ENCODE peak calls at places on chromosomes 11 and 22, in eight cellular contexts. H is left lung; D is bronchial epithelial cell; F is mesenchymal stem cell; A is fibroblast of pulmonary artery; K is ovary; O is naive thymus-derived CD4-positive, alpha-beta T cell; I is PC-9. M is an unnamed sample.

GRCh38 chr11:46669606-46670243 is 30.7 kb downstream of the ARHGAP1 start:
- DNase-seq in H (no peak), D (no peak), F (no peak), A (no peak), K (no peak), O (no peak), I (no peak), M (no peak)

GRCh38 chr22:32333769-32334639 is 23.7 kb upstream of the RFPL3 start:
- DNase-seq in H (no peak), D (no peak), F (no peak), A (no peak), K (no peak), O (no peak), I (no peak), M (no peak)

GRCh38 chr22:32058656-32059280 is 15.7 kb downstream of the SLC5A1 start:
- DNase-seq in H (no peak), D (no peak), F (peak), A (peak), K (no peak), O (no peak), I (no peak), M (no peak)

GRCh38 chr11:44456544-44457270 is 108.8 kb upstream of the CD82 start:
- DNase-seq in H (no peak), D (peak), F (no peak), A (no peak), K (no peak), O (no peak), I (no peak), M (no peak)

GRCh38 chr11:2990617-2991476 is 1.3 kb downstream of the NAP1L4 start:
- DNase-seq in H (no peak), D (peak), F (peak), A (no peak), K (no peak), O (peak), I (peak), M (no peak)

GRCh38 chr11:2673871-2674471 is 25.8 kb downstream of the KCNQ1OT1 start:
- DNase-seq in H (peak), D (no peak), F (no peak), A (no peak), K (peak), O (no peak), I (no peak), M (no peak)

GRCh38 chr22:32475428-32476010 is 908 bp downstream of the FBXO7 start:
- DNase-seq in H (peak), D (peak), F (no peak), A (peak), K (peak), O (no peak), I (peak), M (no peak)

GRCh38 chr22:32204856-32205722 is at the start of gene RFPL2:
- DNase-seq in H (no peak), D (peak), F (peak), A (peak), K (no peak), O (peak), I (no peak), M (no peak)

GRCh38 chr11:19679952-19680823 is 32.4 kb upstream of the NAV2 start:
- DNase-seq in H (peak), D (peak), F (peak), A (peak), K (peak), O (no peak), I (peak), M (peak)

GRCh38 chr22:37654556-37655251 is 3.8 kb upstream of the PDXP start:
- DNase-seq in H (no peak), D (no peak), F (no peak), A (no peak), K (no peak), O (no peak), I (no peak), M (no peak)

GRCh38 chr11:61026121-61027031 is 54.9 kb downstream of the CD6 start:
- DNase-seq in H (no peak), D (no peak), F (no peak), A (no peak), K (no peak), O (peak), I (no peak), M (no peak)

GRCh38 chr11:33734441-33735165 is 1.6 kb downstream of the CD59 start:
- DNase-seq in H (peak), D (peak), F (peak), A (peak), K (no peak), O (no peak), I (peak), M (no peak)

GRCh38 chr11:129815596-129816461 is at the start of gene TMEM45B:
- DNase-seq in H (peak), D (no peak), F (no peak), A (no peak), K (no peak), O (peak), I (peak), M (no peak)

GRCh38 chr11:96021901-96022650 is 98.2 kb upstream of the MTMR2 start:
- DNase-seq in H (no peak), D (no peak), F (no peak), A (no peak), K (no peak), O (no peak), I (no peak), M (no peak)

GRCh38 chr22:28605362-28605761 is 74.3 kb downstream of the TTC28 start:
- DNase-seq in H (no peak), D (no peak), F (no peak), A (no peak), K (no peak), O (no peak), I (no peak), M (no peak)

GRCh38 chr11:47720651-47721050 is 5.5 kb upstream of the AGBL2 start:
- DNase-seq in H (no peak), D (no peak), F (no peak), A (no peak), K (no peak), O (no peak), I (no peak), M (no peak)

GRCh38 chr11:70292863-70293262 is 22.4 kb downstream of the PPFIA1 start:
- DNase-seq in H (no peak), D (no peak), F (no peak), A (no peak), K (no peak), O (no peak), I (peak), M (no peak)

GRCh38 chr11:27471067-27471587 is 1.5 kb downstream of the LGR4 start:
- DNase-seq in H (no peak), D (no peak), F (peak), A (no peak), K (no peak), O (peak), I (peak), M (no peak)

GRCh38 chr22:38869663-38870062 is 2.4 kb downstream of the CBX6 start:
- DNase-seq in H (no peak), D (no peak), F (no peak), A (no peak), K (no peak), O (no peak), I (no peak), M (no peak)

GRCh38 chr11:102287963-102288744 is 29.1 kb upstream of the BIRC3 start:
- DNase-seq in H (no peak), D (peak), F (peak), A (peak), K (peak), O (peak), I (peak), M (no peak)

GRCh38 chr11:112770487-112770886 is 190.7 kb upstream of the NCAM1 start:
- DNase-seq in H (no peak), D (no peak), F (no peak), A (no peak), K (no peak), O (no peak), I (no peak), M (no peak)

GRCh38 chr11:2916114-2916891 is 12.9 kb downstream of the PHLDA2 start:
- DNase-seq in H (no peak), D (no peak), F (no peak), A (no peak), K (no peak), O (no peak), I (no peak), M (no peak)

GRCh38 chr11:35050596-35050995 is 88.4 kb upstream of the CD44 start:
- DNase-seq in H (no peak), D (no peak), F (peak), A (no peak), K (no peak), O (no peak), I (no peak), M (no peak)

GRCh38 chr22:30005213-30005857 is 74.9 kb upstream of the HORMAD2 start:
- DNase-seq in H (peak), D (peak), F (peak), A (peak), K (peak), O (peak), I (peak), M (no peak)

GRCh38 chr11:73154178-73154577 is 12.1 kb upstream of the FCHSD2 start:
- DNase-seq in H (no peak), D (no peak), F (no peak), A (no peak), K (no peak), O (peak), I (no peak), M (no peak)

GRCh38 chr22:45072322-45072903 is 62.6 kb upstream of the PHF21B start:
- DNase-seq in H (no peak), D (peak), F (peak), A (peak), K (no peak), O (no peak), I (peak), M (peak)

GRCh38 chr22:39960791-39961746 is 872 bp downstream of the TMA7B start:
- DNase-seq in H (peak), D (peak), F (peak), A (peak), K (no peak), O (no peak), I (no peak), M (no peak)

GRCh38 chr11:20000393-20001134 is 159.7 kb downstream of the DBX1 start:
- DNase-seq in H (peak), D (no peak), F (peak), A (no peak), K (peak), O (no peak), I (no peak), M (no peak)

GRCh38 chr22:20111045-20111688 is 4.7 kb upstream of the RANBP1 start:
- DNase-seq in H (no peak), D (peak), F (peak), A (peak), K (peak), O (no peak), I (no peak), M (no peak)

GRCh38 chr11:2669926-2670469 is 29.8 kb downstream of the KCNQ1OT1 start:
- DNase-seq in H (no peak), D (no peak), F (no peak), A (no peak), K (no peak), O (no peak), I (no peak), M (no peak)

GRCh38 chr11:114076974-114077373 is 17.5 kb downstream of the ZBTB16 start:
- DNase-seq in H (no peak), D (no peak), F (peak), A (no peak), K (no peak), O (no peak), I (no peak), M (no peak)

GRCh38 chr11:130798280-130798679 is 118.0 kb downstream of the SNX19 start:
- DNase-seq in H (no peak), D (peak), F (peak), A (peak), K (no peak), O (no peak), I (no peak), M (peak)

DNA sequence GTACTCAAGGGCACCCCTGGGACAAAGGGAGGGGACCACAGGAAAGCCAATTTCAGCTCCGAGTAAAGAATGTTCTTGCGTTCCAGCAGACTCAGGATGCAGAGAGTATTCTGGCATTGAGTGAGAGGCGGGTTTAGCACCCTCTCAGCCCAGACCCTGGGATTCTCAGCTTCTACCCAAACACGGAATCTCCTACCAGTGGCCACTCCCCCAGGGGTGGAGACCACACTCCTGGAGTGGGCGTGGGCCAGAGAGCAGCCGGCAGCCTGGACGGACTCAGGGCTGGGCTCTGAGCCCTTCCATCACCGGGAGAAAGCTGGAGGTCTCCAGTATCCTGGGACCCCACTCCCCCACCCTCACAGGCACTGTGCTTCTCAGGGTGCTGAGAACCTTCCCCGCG is 26.1 kb upstream of the TTLL12 start:
- DNase-seq in H (no peak), D (no peak), F (no peak), A (no peak), K (peak), O (no peak), I (no peak), M (no peak)
- H3K4me3 ChIP-seq in H (no peak), D (no peak), F (no peak), A (no peak), K (no peak), O (no peak), I (no peak), M (no peak)

GRCh38 chr11:120327311-120327710 is 2.2 kb downstream of the TLCD5 start:
- DNase-seq in H (no peak), D (no peak), F (no peak), A (no peak), K (no peak), O (no peak), I (no peak), M (no peak)

GRCh38 chr11:120326845-120327281 is 1.8 kb downstream of the TLCD5 start:
- DNase-seq in H (no peak), D (peak), F (peak), A (peak), K (no peak), O (no peak), I (no peak), M (no peak)

GRCh38 chr11:120329556-120329955 is 4.5 kb downstream of the TLCD5 start:
- DNase-seq in H (no peak), D (no peak), F (no peak), A (no peak), K (no peak), O (no peak), I (no peak), M (no peak)

GRCh38 chr11:120324932-120325810 is at the start of gene TLCD5:
- DNase-seq in H (peak), D (no peak), F (peak), A (peak), K (peak), O (no peak), I (peak), M (no peak)

GRCh38 chr11:120326228-120326627 is 1.1 kb downstream of the TLCD5 start:
- DNase-seq in H (no peak), D (no peak), F (peak), A (peak), K (no peak), O (no peak), I (no peak), M (no peak)
- H3K4me3 ChIP-seq in H (no peak), D (no peak), F (no peak), A (peak), K (peak), O (no peak), I (peak), M (no peak)

GRCh38 chr11:128684582-128685382 is 9.1 kb upstream of the FLI1 start:
- DNase-seq in H (no peak), D (no peak), F (no peak), A (no peak), K (no peak), O (no peak), I (no peak), M (no peak)
- H3K4me3 ChIP-seq in H (no peak), D (no peak), F (no peak), A (peak), K (no peak), O (peak), I (no peak), M (no peak)

GRCh38 chr11:93444671-93445073 is 98.5 kb downstream of the SMCO4 start:
- DNase-seq in H (no peak), D (peak), F (no peak), A (peak), K (no peak), O (no peak), I (peak), M (no peak)
- H3K4me3 ChIP-seq in H (no peak), D (no peak), F (no peak), A (no peak), K (no peak), O (no peak), I (no peak), M (no peak)

GRCh38 chr11:100473390-100473740 is 213.7 kb upstream of the ARHGAP42 start:
- DNase-seq in H (no peak), D (no peak), F (no peak), A (no peak), K (no peak), O (no peak), I (no peak), M (no peak)

GRCh38 chr11:100472727-100473389 is 214.2 kb upstream of the ARHGAP42 start:
- DNase-seq in H (no peak), D (no peak), F (no peak), A (no peak), K (no peak), O (no peak), I (no peak), M (no peak)

GRCh38 chr11:100469835-100470234 is 217.3 kb upstream of the ARHGAP42 start:
- DNase-seq in H (no peak), D (no peak), F (no peak), A (no peak), K (no peak), O (no peak), I (no peak), M (no peak)

GRCh38 chr11:100467821-100468508 is 219.1 kb upstream of the ARHGAP42 start:
- DNase-seq in H (no peak), D (no peak), F (peak), A (no peak), K (no peak), O (no peak), I (no peak), M (no peak)
- H3K4me3 ChIP-seq in H (no peak), D (no peak), F (no peak), A (no peak), K (no peak), O (no peak), I (no peak), M (no peak)

DNA sequence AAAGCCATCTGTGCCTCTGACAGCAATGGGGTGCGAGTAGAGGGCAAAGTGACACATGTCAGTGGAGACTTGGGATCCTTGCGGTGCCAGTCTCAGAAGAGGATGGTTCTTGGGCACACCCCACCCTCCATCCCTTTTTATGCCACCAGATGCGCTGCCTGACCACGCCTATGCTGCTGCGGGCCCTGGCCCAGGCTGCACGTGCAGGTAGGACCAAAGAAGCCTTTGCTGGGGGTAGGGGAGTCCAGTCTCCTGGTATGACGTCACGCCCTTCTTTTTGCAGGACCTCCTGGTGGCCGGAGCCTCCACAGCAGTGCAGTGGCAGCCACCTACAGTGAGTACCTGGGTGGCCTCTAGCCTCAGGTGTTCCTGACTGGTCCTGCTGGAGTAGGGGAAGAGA is 1.5 kb downstream of the NDUFS8 start:
- DNase-seq in H (no peak), D (no peak), F (no peak), A (no peak), K (no peak), O (no peak), I (no peak), M (no peak)
- H3K4me3 ChIP-seq in H (no peak), D (no peak), F (no peak), A (no peak), K (no peak), O (peak), I (peak), M (no peak)

GRCh38 chr22:46390652-46391301 is 55.3 kb downstream of the TRMU start:
- DNase-seq in H (no peak), D (peak), F (no peak), A (peak), K (peak), O (no peak), I (peak), M (no peak)
- H3K4me3 ChIP-seq in H (no peak), D (no peak), F (no peak), A (no peak), K (no peak), O (no peak), I (no peak), M (no peak)

DNA sequence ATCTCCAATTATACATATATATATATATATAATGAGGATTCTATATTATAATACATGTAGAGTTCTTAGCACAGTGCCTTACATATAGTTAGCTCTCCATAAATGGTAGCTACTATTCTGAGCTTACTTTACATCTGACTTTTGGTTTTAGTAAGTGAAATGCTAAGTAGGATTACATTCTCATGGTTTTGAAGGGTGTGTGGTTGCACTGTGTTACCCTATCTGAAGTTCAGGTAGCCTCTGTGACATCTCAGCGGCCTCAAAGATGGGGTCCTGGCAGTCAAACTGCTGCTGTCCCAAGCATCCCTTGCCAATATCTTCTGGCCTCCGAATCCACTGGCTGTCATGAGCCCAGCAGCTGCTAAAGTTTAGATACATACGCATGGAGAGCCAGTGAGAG is 34.8 kb downstream of the UBASH3B start:
- DNase-seq in H (no peak), D (no peak), F (no peak), A (no peak), K (no peak), O (no peak), I (peak), M (no peak)
- H3K4me3 ChIP-seq in H (no peak), D (no peak), F (no peak), A (no peak), K (no peak), O (no peak), I (no peak), M (no peak)